ENCODE peak calls at places on chromosome X, in eight cellular contexts. One of them, this sample, is unnamed.

GRCh38 chrX:46573896-46574336 is 351 bp downstream of the CHST7 start:
- DNase-seq in stimulated activated CD4-positive, alpha-beta T cell treated with anti-CD3 and anti-CD28 coated beads, Interleukin-12 subunit alpha, Interleukin-12 subunit beta, amount 100 ng/mL, for 48 hours: no peak
- DNase-seq in RCC 7860: no peak
- DNase-seq in AG08396: peak
- DNase-seq in mucosa of gallbladder: peak
- DNase-seq in fibroblast of mammary gland: peak
- DNase-seq in iris pigment epithelial cell: peak
- DNase-seq in neural crest cell: peak
- DNase-seq in this sample: peak

GRCh38 chrX:153597351-153597750 is 1.6 kb downstream of the CCNQ start:
- DNase-seq in stimulated activated CD4-positive, alpha-beta T cell treated with anti-CD3 and anti-CD28 coated beads, Interleukin-12 subunit alpha, Interleukin-12 subunit beta, amount 100 ng/mL, for 48 hours: no peak
- DNase-seq in RCC 7860: no peak
- DNase-seq in AG08396: no peak
- DNase-seq in mucosa of gallbladder: no peak
- DNase-seq in fibroblast of mammary gland: peak
- DNase-seq in iris pigment epithelial cell: no peak
- DNase-seq in neural crest cell: no peak
- DNase-seq in this sample: no peak

GRCh38 chrX:115719171-115719570 is 158.2 kb downstream of the PLS3 start:
- DNase-seq in stimulated activated CD4-positive, alpha-beta T cell treated with anti-CD3 and anti-CD28 coated beads, Interleukin-12 subunit alpha, Interleukin-12 subunit beta, amount 100 ng/mL, for 48 hours: no peak
- DNase-seq in RCC 7860: no peak
- DNase-seq in AG08396: no peak
- DNase-seq in mucosa of gallbladder: no peak
- DNase-seq in fibroblast of mammary gland: no peak
- DNase-seq in iris pigment epithelial cell: no peak
- DNase-seq in neural crest cell: no peak
- DNase-seq in this sample: no peak

GRCh38 chrX:129188223-129188622 is 335.1 kb downstream of the SMARCA1 start:
- DNase-seq in stimulated activated CD4-positive, alpha-beta T cell treated with anti-CD3 and anti-CD28 coated beads, Interleukin-12 subunit alpha, Interleukin-12 subunit beta, amount 100 ng/mL, for 48 hours: no peak
- DNase-seq in RCC 7860: no peak
- DNase-seq in AG08396: no peak
- DNase-seq in mucosa of gallbladder: no peak
- DNase-seq in fibroblast of mammary gland: no peak
- DNase-seq in iris pigment epithelial cell: no peak
- DNase-seq in neural crest cell: no peak
- DNase-seq in this sample: no peak

GRCh38 chrX:133229361-133229760 is 11.2 kb upstream of the TFDP3 start:
- DNase-seq in stimulated activated CD4-positive, alpha-beta T cell treated with anti-CD3 and anti-CD28 coated beads, Interleukin-12 subunit alpha, Interleukin-12 subunit beta, amount 100 ng/mL, for 48 hours: no peak
- DNase-seq in RCC 7860: peak
- DNase-seq in AG08396: no peak
- DNase-seq in mucosa of gallbladder: no peak
- DNase-seq in fibroblast of mammary gland: peak
- DNase-seq in iris pigment epithelial cell: peak
- DNase-seq in neural crest cell: no peak
- DNase-seq in this sample: no peak

GRCh38 chrX:149937881-149938426 is 337 bp downstream of the EOLA2 start:
- DNase-seq in stimulated activated CD4-positive, alpha-beta T cell treated with anti-CD3 and anti-CD28 coated beads, Interleukin-12 subunit alpha, Interleukin-12 subunit beta, amount 100 ng/mL, for 48 hours: no peak
- DNase-seq in RCC 7860: no peak
- DNase-seq in AG08396: no peak
- DNase-seq in mucosa of gallbladder: no peak
- DNase-seq in fibroblast of mammary gland: no peak
- DNase-seq in iris pigment epithelial cell: peak
- DNase-seq in neural crest cell: no peak
- DNase-seq in this sample: no peak

GRCh38 chrX:80578518-80579105 is 158.4 kb downstream of the TENT5D start:
- DNase-seq in stimulated activated CD4-positive, alpha-beta T cell treated with anti-CD3 and anti-CD28 coated beads, Interleukin-12 subunit alpha, Interleukin-12 subunit beta, amount 100 ng/mL, for 48 hours: peak
- DNase-seq in RCC 7860: no peak
- DNase-seq in AG08396: peak
- DNase-seq in mucosa of gallbladder: no peak
- DNase-seq in fibroblast of mammary gland: peak
- DNase-seq in iris pigment epithelial cell: peak
- DNase-seq in neural crest cell: no peak
- DNase-seq in this sample: no peak

GRCh38 chrX:261858-262390 is 19.3 kb upstream of the PLCXD1 start:
- DNase-seq in stimulated activated CD4-positive, alpha-beta T cell treated with anti-CD3 and anti-CD28 coated beads, Interleukin-12 subunit alpha, Interleukin-12 subunit beta, amount 100 ng/mL, for 48 hours: no peak
- DNase-seq in RCC 7860: no peak
- DNase-seq in AG08396: no peak
- DNase-seq in mucosa of gallbladder: no peak
- DNase-seq in fibroblast of mammary gland: no peak
- DNase-seq in iris pigment epithelial cell: no peak
- DNase-seq in neural crest cell: no peak
- DNase-seq in this sample: no peak

GRCh38 chrX:13791559-13791958 is 25.3 kb downstream of the GPM6B start:
- DNase-seq in stimulated activated CD4-positive, alpha-beta T cell treated with anti-CD3 and anti-CD28 coated beads, Interleukin-12 subunit alpha, Interleukin-12 subunit beta, amount 100 ng/mL, for 48 hours: no peak
- DNase-seq in RCC 7860: no peak
- DNase-seq in AG08396: no peak
- DNase-seq in mucosa of gallbladder: no peak
- DNase-seq in fibroblast of mammary gland: peak
- DNase-seq in iris pigment epithelial cell: no peak
- DNase-seq in neural crest cell: no peak
- DNase-seq in this sample: no peak

GRCh38 chrX:143669395-143669794 is 33.5 kb upstream of the SLITRK4 start:
- DNase-seq in stimulated activated CD4-positive, alpha-beta T cell treated with anti-CD3 and anti-CD28 coated beads, Interleukin-12 subunit alpha, Interleukin-12 subunit beta, amount 100 ng/mL, for 48 hours: no peak
- DNase-seq in RCC 7860: peak
- DNase-seq in AG08396: no peak
- DNase-seq in mucosa of gallbladder: no peak
- DNase-seq in fibroblast of mammary gland: peak
- DNase-seq in iris pigment epithelial cell: peak
- DNase-seq in neural crest cell: no peak
- DNase-seq in this sample: no peak

GRCh38 chrX:153448556-153449280 is 2.9 kb upstream of the TREX2 start:
- DNase-seq in stimulated activated CD4-positive, alpha-beta T cell treated with anti-CD3 and anti-CD28 coated beads, Interleukin-12 subunit alpha, Interleukin-12 subunit beta, amount 100 ng/mL, for 48 hours: no peak
- DNase-seq in RCC 7860: no peak
- DNase-seq in AG08396: no peak
- DNase-seq in mucosa of gallbladder: no peak
- DNase-seq in fibroblast of mammary gland: no peak
- DNase-seq in iris pigment epithelial cell: no peak
- DNase-seq in neural crest cell: no peak
- DNase-seq in this sample: no peak

GRCh38 chrX:134542485-134542884 is 82.5 kb downstream of the HPRT1 start:
- DNase-seq in stimulated activated CD4-positive, alpha-beta T cell treated with anti-CD3 and anti-CD28 coated beads, Interleukin-12 subunit alpha, Interleukin-12 subunit beta, amount 100 ng/mL, for 48 hours: no peak
- DNase-seq in RCC 7860: peak
- DNase-seq in AG08396: peak
- DNase-seq in mucosa of gallbladder: no peak
- DNase-seq in fibroblast of mammary gland: peak
- DNase-seq in iris pigment epithelial cell: peak
- DNase-seq in neural crest cell: no peak
- DNase-seq in this sample: no peak

GRCh38 chrX:23797371-23798128 is 14.6 kb downstream of the SAT1 start:
- DNase-seq in stimulated activated CD4-positive, alpha-beta T cell treated with anti-CD3 and anti-CD28 coated beads, Interleukin-12 subunit alpha, Interleukin-12 subunit beta, amount 100 ng/mL, for 48 hours: no peak
- DNase-seq in RCC 7860: no peak
- DNase-seq in AG08396: no peak
- DNase-seq in mucosa of gallbladder: no peak
- DNase-seq in fibroblast of mammary gland: no peak
- DNase-seq in iris pigment epithelial cell: peak
- DNase-seq in neural crest cell: no peak
- DNase-seq in this sample: peak

GRCh38 chrX:351736-352135 is 33.1 kb upstream of the GTPBP6 start:
- DNase-seq in stimulated activated CD4-positive, alpha-beta T cell treated with anti-CD3 and anti-CD28 coated beads, Interleukin-12 subunit alpha, Interleukin-12 subunit beta, amount 100 ng/mL, for 48 hours: no peak
- DNase-seq in RCC 7860: no peak
- DNase-seq in AG08396: no peak
- DNase-seq in mucosa of gallbladder: no peak
- DNase-seq in fibroblast of mammary gland: no peak
- DNase-seq in iris pigment epithelial cell: no peak
- DNase-seq in neural crest cell: no peak
- DNase-seq in this sample: no peak

GRCh38 chrX:115941388-115941787 is 229.2 kb upstream of the AGTR2 start:
- DNase-seq in stimulated activated CD4-positive, alpha-beta T cell treated with anti-CD3 and anti-CD28 coated beads, Interleukin-12 subunit alpha, Interleukin-12 subunit beta, amount 100 ng/mL, for 48 hours: no peak
- DNase-seq in RCC 7860: no peak
- DNase-seq in AG08396: no peak
- DNase-seq in mucosa of gallbladder: no peak
- DNase-seq in fibroblast of mammary gland: no peak
- DNase-seq in iris pigment epithelial cell: no peak
- DNase-seq in neural crest cell: no peak
- DNase-seq in this sample: no peak

GRCh38 chrX:12563121-12563520 is 228.1 kb upstream of the PRPS2 start:
- DNase-seq in stimulated activated CD4-positive, alpha-beta T cell treated with anti-CD3 and anti-CD28 coated beads, Interleukin-12 subunit alpha, Interleukin-12 subunit beta, amount 100 ng/mL, for 48 hours: no peak
- DNase-seq in RCC 7860: no peak
- DNase-seq in AG08396: no peak
- DNase-seq in mucosa of gallbladder: no peak
- DNase-seq in fibroblast of mammary gland: peak
- DNase-seq in iris pigment epithelial cell: peak
- DNase-seq in neural crest cell: no peak
- DNase-seq in this sample: no peak

GRCh38 chrX:14616301-14616700 is 87.0 kb downstream of the GLRA2 start:
- DNase-seq in stimulated activated CD4-positive, alpha-beta T cell treated with anti-CD3 and anti-CD28 coated beads, Interleukin-12 subunit alpha, Interleukin-12 subunit beta, amount 100 ng/mL, for 48 hours: no peak
- DNase-seq in RCC 7860: no peak
- DNase-seq in AG08396: no peak
- DNase-seq in mucosa of gallbladder: no peak
- DNase-seq in fibroblast of mammary gland: no peak
- DNase-seq in iris pigment epithelial cell: no peak
- DNase-seq in neural crest cell: no peak
- DNase-seq in this sample: no peak

GRCh38 chrX:131057706-131058105 is 440 bp upstream of the ARHGAP36 start:
- DNase-seq in stimulated activated CD4-positive, alpha-beta T cell treated with anti-CD3 and anti-CD28 coated beads, Interleukin-12 subunit alpha, Interleukin-12 subunit beta, amount 100 ng/mL, for 48 hours: no peak
- DNase-seq in RCC 7860: no peak
- DNase-seq in AG08396: no peak
- DNase-seq in mucosa of gallbladder: no peak
- DNase-seq in fibroblast of mammary gland: no peak
- DNase-seq in iris pigment epithelial cell: no peak
- DNase-seq in neural crest cell: no peak
- DNase-seq in this sample: no peak

GRCh38 chrX:135707880-135708279 is 5.6 kb upstream of the CT45A1 start:
- DNase-seq in stimulated activated CD4-positive, alpha-beta T cell treated with anti-CD3 and anti-CD28 coated beads, Interleukin-12 subunit alpha, Interleukin-12 subunit beta, amount 100 ng/mL, for 48 hours: peak
- DNase-seq in RCC 7860: no peak
- DNase-seq in AG08396: no peak
- DNase-seq in mucosa of gallbladder: no peak
- DNase-seq in fibroblast of mammary gland: peak
- DNase-seq in iris pigment epithelial cell: no peak
- DNase-seq in neural crest cell: peak
- DNase-seq in this sample: no peak

GRCh38 chrX:104359124-104359523 is 104.4 kb upstream of the ESX1 start:
- DNase-seq in stimulated activated CD4-positive, alpha-beta T cell treated with anti-CD3 and anti-CD28 coated beads, Interleukin-12 subunit alpha, Interleukin-12 subunit beta, amount 100 ng/mL, for 48 hours: no peak
- DNase-seq in RCC 7860: no peak
- DNase-seq in AG08396: no peak
- DNase-seq in mucosa of gallbladder: no peak
- DNase-seq in fibroblast of mammary gland: no peak
- DNase-seq in iris pigment epithelial cell: no peak
- DNase-seq in neural crest cell: no peak
- DNase-seq in this sample: no peak

GRCh38 chrX:80512924-80513323 is 92.7 kb downstream of the TENT5D start:
- DNase-seq in stimulated activated CD4-positive, alpha-beta T cell treated with anti-CD3 and anti-CD28 coated beads, Interleukin-12 subunit alpha, Interleukin-12 subunit beta, amount 100 ng/mL, for 48 hours: no peak
- DNase-seq in RCC 7860: no peak
- DNase-seq in AG08396: no peak
- DNase-seq in mucosa of gallbladder: no peak
- DNase-seq in fibroblast of mammary gland: no peak
- DNase-seq in iris pigment epithelial cell: no peak
- DNase-seq in neural crest cell: no peak
- DNase-seq in this sample: no peak

GRCh38 chrX:55135171-55135570 is 46.4 kb downstream of the PAGE2 start:
- DNase-seq in stimulated activated CD4-positive, alpha-beta T cell treated with anti-CD3 and anti-CD28 coated beads, Interleukin-12 subunit alpha, Interleukin-12 subunit beta, amount 100 ng/mL, for 48 hours: peak
- DNase-seq in RCC 7860: peak
- DNase-seq in AG08396: peak
- DNase-seq in mucosa of gallbladder: peak
- DNase-seq in fibroblast of mammary gland: peak
- DNase-seq in iris pigment epithelial cell: peak
- DNase-seq in neural crest cell: peak
- DNase-seq in this sample: peak

GRCh38 chrX:122868626-122869025 is 315.5 kb upstream of the GRIA3 start:
- DNase-seq in stimulated activated CD4-positive, alpha-beta T cell treated with anti-CD3 and anti-CD28 coated beads, Interleukin-12 subunit alpha, Interleukin-12 subunit beta, amount 100 ng/mL, for 48 hours: no peak
- DNase-seq in RCC 7860: no peak
- DNase-seq in AG08396: no peak
- DNase-seq in mucosa of gallbladder: no peak
- DNase-seq in fibroblast of mammary gland: peak
- DNase-seq in iris pigment epithelial cell: no peak
- DNase-seq in neural crest cell: no peak
- DNase-seq in this sample: no peak

GRCh38 chrX:44314259-44314734 is 29.2 kb downstream of the EFHC2 start:
- DNase-seq in stimulated activated CD4-positive, alpha-beta T cell treated with anti-CD3 and anti-CD28 coated beads, Interleukin-12 subunit alpha, Interleukin-12 subunit beta, amount 100 ng/mL, for 48 hours: no peak
- DNase-seq in RCC 7860: no peak
- DNase-seq in AG08396: peak
- DNase-seq in mucosa of gallbladder: peak
- DNase-seq in fibroblast of mammary gland: peak
- DNase-seq in iris pigment epithelial cell: peak
- DNase-seq in neural crest cell: no peak
- DNase-seq in this sample: peak

GRCh38 chrX:129529685-129530281 is 6.5 kb upstream of the SMARCA1 start:
- DNase-seq in stimulated activated CD4-positive, alpha-beta T cell treated with anti-CD3 and anti-CD28 coated beads, Interleukin-12 subunit alpha, Interleukin-12 subunit beta, amount 100 ng/mL, for 48 hours: no peak
- DNase-seq in RCC 7860: no peak
- DNase-seq in AG08396: no peak
- DNase-seq in mucosa of gallbladder: no peak
- DNase-seq in fibroblast of mammary gland: peak
- DNase-seq in iris pigment epithelial cell: no peak
- DNase-seq in neural crest cell: no peak
- DNase-seq in this sample: no peak

GRCh38 chrX:41334866-41335589 is 1.1 kb downstream of the DDX3X start:
- DNase-seq in stimulated activated CD4-positive, alpha-beta T cell treated with anti-CD3 and anti-CD28 coated beads, Interleukin-12 subunit alpha, Interleukin-12 subunit beta, amount 100 ng/mL, for 48 hours: peak
- DNase-seq in RCC 7860: peak
- DNase-seq in AG08396: peak
- DNase-seq in mucosa of gallbladder: peak
- DNase-seq in fibroblast of mammary gland: peak
- DNase-seq in iris pigment epithelial cell: peak
- DNase-seq in neural crest cell: peak
- DNase-seq in this sample: peak

GRCh38 chrX:101485212-101486064 is at the start of gene ARMCX4:
- DNase-seq in stimulated activated CD4-positive, alpha-beta T cell treated with anti-CD3 and anti-CD28 coated beads, Interleukin-12 subunit alpha, Interleukin-12 subunit beta, amount 100 ng/mL, for 48 hours: no peak
- DNase-seq in RCC 7860: no peak
- DNase-seq in AG08396: peak
- DNase-seq in mucosa of gallbladder: peak
- DNase-seq in fibroblast of mammary gland: peak
- DNase-seq in iris pigment epithelial cell: peak
- DNase-seq in neural crest cell: peak
- DNase-seq in this sample: peak

This sample was measured in body of pancreas.